ENCODE peak calls at places on chromosomes 3 and 15, in six cellular contexts. One of them, this sample, is unnamed.

GRCh38 chr15:99333413-99333812 is 82.1 kb downstream of the LRRC28 start:
- DNase-seq in mucosa of descending colon: no peak
- DNase-seq in esophagus muscularis mucosa: no peak
- DNase-seq in fibroblast of lung: no peak
- DNase-seq in small intestine: no peak
- DNase-seq in left ventricle myocardium inferior: no peak
- DNase-seq in this sample: no peak

GRCh38 chr3:157428957-157429356 is 7.7 kb upstream of the PTX3 start:
- DNase-seq in mucosa of descending colon: no peak
- DNase-seq in esophagus muscularis mucosa: no peak
- DNase-seq in fibroblast of lung: no peak
- DNase-seq in small intestine: no peak
- DNase-seq in left ventricle myocardium inferior: no peak
- DNase-seq in this sample: no peak

GRCh38 chr3:47010050-47010712 is 30.7 kb downstream of the NBEAL2 start:
- DNase-seq in mucosa of descending colon: peak; percentile 28
- DNase-seq in esophagus muscularis mucosa: no peak
- DNase-seq in fibroblast of lung: no peak
- DNase-seq in small intestine: no peak
- DNase-seq in left ventricle myocardium inferior: peak; percentile 13
- DNase-seq in this sample: no peak

GRCh38 chr3:44136421-44136820 is 105.3 kb upstream of the TOPAZ1 start:
- DNase-seq in mucosa of descending colon: no peak
- DNase-seq in esophagus muscularis mucosa: no peak
- DNase-seq in fibroblast of lung: peak; percentile 11
- DNase-seq in small intestine: no peak
- DNase-seq in left ventricle myocardium inferior: no peak
- DNase-seq in this sample: no peak

GRCh38 chr3:120683213-120683612 is 1.2 kb upstream of the HGD start:
- DNase-seq in mucosa of descending colon: no peak
- DNase-seq in esophagus muscularis mucosa: no peak
- DNase-seq in fibroblast of lung: peak; percentile 22
- DNase-seq in small intestine: no peak
- DNase-seq in left ventricle myocardium inferior: peak; percentile 17
- DNase-seq in this sample: no peak

GRCh38 chr15:31353931-31354330 is 27.3 kb downstream of the KLF13 start:
- DNase-seq in mucosa of descending colon: peak; percentile 45
- DNase-seq in esophagus muscularis mucosa: no peak
- DNase-seq in fibroblast of lung: peak; percentile 14
- DNase-seq in small intestine: no peak
- DNase-seq in left ventricle myocardium inferior: peak; percentile 75
- DNase-seq in this sample: peak; percentile 45

GRCh38 chr3:127066635-127067034 is 83.7 kb downstream of the PLXNA1 start:
- DNase-seq in mucosa of descending colon: no peak
- DNase-seq in esophagus muscularis mucosa: no peak
- DNase-seq in fibroblast of lung: no peak
- DNase-seq in small intestine: no peak
- DNase-seq in left ventricle myocardium inferior: no peak
- DNase-seq in this sample: no peak

GRCh38 chr3:42119558-42120355 is 28.6 kb downstream of the TRAK1 start:
- DNase-seq in mucosa of descending colon: no peak
- DNase-seq in esophagus muscularis mucosa: no peak
- DNase-seq in fibroblast of lung: peak; percentile 48
- DNase-seq in small intestine: no peak
- DNase-seq in left ventricle myocardium inferior: no peak
- DNase-seq in this sample: no peak

GRCh38 chr3:127532561-127533203 is 57.9 kb downstream of the TPRA1 start:
- DNase-seq in mucosa of descending colon: no peak
- DNase-seq in esophagus muscularis mucosa: no peak
- DNase-seq in fibroblast of lung: no peak
- DNase-seq in small intestine: no peak
- DNase-seq in left ventricle myocardium inferior: no peak
- DNase-seq in this sample: no peak

GRCh38 chr15:93047621-93048425 is 41.2 kb downstream of the RGMA start:
- DNase-seq in mucosa of descending colon: no peak
- DNase-seq in esophagus muscularis mucosa: no peak
- DNase-seq in fibroblast of lung: no peak
- DNase-seq in small intestine: no peak
- DNase-seq in left ventricle myocardium inferior: no peak
- DNase-seq in this sample: no peak

GRCh38 chr15:93048426-93048721 is 40.6 kb downstream of the RGMA start:
- DNase-seq in mucosa of descending colon: no peak
- DNase-seq in esophagus muscularis mucosa: no peak
- DNase-seq in fibroblast of lung: no peak
- DNase-seq in small intestine: no peak
- DNase-seq in left ventricle myocardium inferior: no peak
- DNase-seq in this sample: no peak

GRCh38 chr15:93049914-93050534 is 39.0 kb downstream of the RGMA start:
- DNase-seq in mucosa of descending colon: no peak
- DNase-seq in esophagus muscularis mucosa: no peak
- DNase-seq in fibroblast of lung: no peak
- DNase-seq in small intestine: no peak
- DNase-seq in left ventricle myocardium inferior: no peak
- DNase-seq in this sample: no peak

GRCh38 chr15:93048759-93049161 is 40.3 kb downstream of the RGMA start:
- DNase-seq in mucosa of descending colon: no peak
- DNase-seq in esophagus muscularis mucosa: no peak
- DNase-seq in fibroblast of lung: peak; percentile 64
- DNase-seq in small intestine: no peak
- DNase-seq in left ventricle myocardium inferior: no peak
- DNase-seq in this sample: peak; percentile 80

DNA sequence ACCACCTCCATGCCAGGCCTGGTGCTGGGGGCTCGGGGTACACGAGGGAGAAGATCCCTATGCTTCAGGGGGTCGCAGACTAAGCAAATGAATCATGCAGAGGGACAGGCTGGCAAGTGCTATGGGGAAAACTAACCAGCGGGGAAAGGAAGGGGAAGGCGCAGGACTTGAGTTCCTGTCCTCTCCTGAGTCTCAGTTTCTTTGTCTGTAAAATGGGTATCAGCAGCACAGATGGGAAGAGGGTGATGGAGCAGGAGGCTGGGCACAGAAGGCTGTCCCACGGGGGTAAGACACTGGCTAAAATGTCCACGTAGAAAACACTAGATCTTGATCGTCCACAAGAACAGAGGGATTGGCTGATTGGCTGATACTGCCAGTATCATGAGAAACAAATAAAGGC is 39.8 kb downstream of the RGMA start:
- DNase-seq in mucosa of descending colon: no peak
- DNase-seq in esophagus muscularis mucosa: no peak
- DNase-seq in fibroblast of lung: no peak
- DNase-seq in small intestine: no peak
- DNase-seq in left ventricle myocardium inferior: no peak
- DNase-seq in this sample: no peak
- H3K36me3 ChIP-seq in mucosa of descending colon: no peaks in the 10 kb centered on the region
- H3K36me3 ChIP-seq in esophagus muscularis mucosa: peaks cover 61% of the 10 kb centered on the region
- H3K36me3 ChIP-seq in fibroblast of lung: no peaks in the 10 kb centered on the region
- H3K36me3 ChIP-seq in small intestine: no peaks in the 10 kb centered on the region
- H3K36me3 ChIP-seq in left ventricle myocardium inferior: peaks cover 53% of the 10 kb centered on the region
- H3K36me3 ChIP-seq in this sample: peaks cover 8% of the 10 kb centered on the region

GRCh38 chr15:69435980-69436379 is 16.6 kb upstream of the RPLP1 start:
- DNase-seq in mucosa of descending colon: no peak
- DNase-seq in esophagus muscularis mucosa: no peak
- DNase-seq in fibroblast of lung: no peak
- DNase-seq in small intestine: no peak
- DNase-seq in left ventricle myocardium inferior: no peak
- DNase-seq in this sample: no peak
- H3K36me3 ChIP-seq in mucosa of descending colon: no peaks in the 10 kb centered on the region
- H3K36me3 ChIP-seq in esophagus muscularis mucosa: no peaks in the 10 kb centered on the region
- H3K36me3 ChIP-seq in fibroblast of lung: peaks cover 13% of the 10 kb centered on the region
- H3K36me3 ChIP-seq in small intestine: no peaks in the 10 kb centered on the region
- H3K36me3 ChIP-seq in left ventricle myocardium inferior: no peaks in the 10 kb centered on the region
- H3K36me3 ChIP-seq in this sample: no peaks in the 10 kb centered on the region

DNA sequence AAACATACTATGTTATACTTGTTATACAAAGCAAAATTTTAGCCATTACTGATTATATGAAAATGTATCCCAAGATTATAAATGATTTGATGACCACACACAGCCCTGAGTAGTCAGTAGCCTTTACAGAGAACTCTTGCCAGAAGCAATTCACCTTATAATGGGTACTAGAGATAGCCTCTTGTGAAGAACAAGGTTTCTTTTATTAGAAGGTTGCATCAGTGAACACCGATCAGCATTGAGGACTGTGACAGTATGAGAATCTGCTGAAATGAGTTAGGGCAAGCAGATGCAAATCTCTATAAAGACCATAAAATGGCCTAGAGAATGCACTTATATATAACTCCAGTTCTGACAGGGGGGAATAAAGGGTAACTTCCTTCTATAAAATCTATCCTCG is 10.1 kb downstream of the CDC25A start:
- DNase-seq in mucosa of descending colon: no peak
- DNase-seq in esophagus muscularis mucosa: no peak
- DNase-seq in fibroblast of lung: no peak
- DNase-seq in small intestine: no peak
- DNase-seq in left ventricle myocardium inferior: no peak
- DNase-seq in this sample: no peak
- H3K36me3 ChIP-seq in mucosa of descending colon: no peaks in the 10 kb centered on the region
- H3K36me3 ChIP-seq in esophagus muscularis mucosa: no peaks in the 10 kb centered on the region
- H3K36me3 ChIP-seq in fibroblast of lung: peaks cover 5% of the 10 kb centered on the region
- H3K36me3 ChIP-seq in small intestine: peaks cover 3% of the 10 kb centered on the region
- H3K36me3 ChIP-seq in left ventricle myocardium inferior: no peaks in the 10 kb centered on the region
- H3K36me3 ChIP-seq in this sample: no peaks in the 10 kb centered on the region

GRCh38 chr3:39142067-39142466 is 11.3 kb downstream of the CSRNP1 start:
- DNase-seq in mucosa of descending colon: peak; percentile 78
- DNase-seq in esophagus muscularis mucosa: no peak
- DNase-seq in fibroblast of lung: no peak
- DNase-seq in small intestine: peak; percentile 89
- DNase-seq in left ventricle myocardium inferior: no peak
- DNase-seq in this sample: no peak

GRCh38 chr3:39138804-39139415 is 14.5 kb downstream of the CSRNP1 start:
- DNase-seq in mucosa of descending colon: peak; percentile 49
- DNase-seq in esophagus muscularis mucosa: no peak
- DNase-seq in fibroblast of lung: peak; percentile 51
- DNase-seq in small intestine: no peak
- DNase-seq in left ventricle myocardium inferior: peak; percentile 76
- DNase-seq in this sample: no peak

GRCh38 chr3:39141211-39141995 is 12.0 kb downstream of the CSRNP1 start:
- DNase-seq in mucosa of descending colon: peak; percentile 94
- DNase-seq in esophagus muscularis mucosa: no peak
- DNase-seq in fibroblast of lung: peak; percentile 45
- DNase-seq in small intestine: peak; percentile 82
- DNase-seq in left ventricle myocardium inferior: no peak
- DNase-seq in this sample: peak; percentile 90

GRCh38 chr3:39139442-39139841 is 13.9 kb downstream of the CSRNP1 start:
- DNase-seq in mucosa of descending colon: no peak
- DNase-seq in esophagus muscularis mucosa: no peak
- DNase-seq in fibroblast of lung: no peak
- DNase-seq in small intestine: no peak
- DNase-seq in left ventricle myocardium inferior: no peak
- DNase-seq in this sample: no peak

GRCh38 chr3:39140341-39140971 is 12.9 kb downstream of the CSRNP1 start:
- DNase-seq in mucosa of descending colon: no peak
- DNase-seq in esophagus muscularis mucosa: no peak
- DNase-seq in fibroblast of lung: no peak
- DNase-seq in small intestine: no peak
- DNase-seq in left ventricle myocardium inferior: no peak
- DNase-seq in this sample: no peak
- H3K36me3 ChIP-seq in mucosa of descending colon: no peaks in the 10 kb centered on the region
- H3K36me3 ChIP-seq in esophagus muscularis mucosa: peaks cover 83% of the 10 kb centered on the region
- H3K36me3 ChIP-seq in fibroblast of lung: peaks cover 22% of the 10 kb centered on the region
- H3K36me3 ChIP-seq in small intestine: peaks cover 11% of the 10 kb centered on the region
- H3K36me3 ChIP-seq in left ventricle myocardium inferior: peaks cover 54% of the 10 kb centered on the region
- H3K36me3 ChIP-seq in this sample: peaks cover 75% of the 10 kb centered on the region

This sample was measured in lower lobe of right lung.